ENCODE peak calls at places on chromosomes 11 and 22, in ten cellular contexts. O, I, N, Y, X, Z, K, W, A and Q are unnamed samples.

GRCh38 chr22:23088199-23088604 is 17.9 kb downstream of the GNAZ start:
- DNase-seq in O (no peak), I (no peak), N (no peak), Y (no peak), X (no peak), Z (no peak), K (peak), W (no peak), A (no peak), Q (no peak)

GRCh38 chr11:57460756-57461749 is 725 bp downstream of the RTN4RL2 start:
- DNase-seq in O (no peak), I (no peak), N (no peak), Y (no peak), X (peak), Z (peak), K (peak), W (no peak), A (no peak), Q (peak)

GRCh38 chr22:48579915-48580279 is 1247.8 kb downstream of the BRD1 start:
- DNase-seq in O (no peak), I (no peak), N (no peak), Y (no peak), X (no peak), Z (no peak), K (no peak), W (no peak), A (no peak), Q (peak)

GRCh38 chr11:72787262-72788104 is 6.4 kb downstream of the STARD10 start:
- DNase-seq in O (no peak), I (no peak), N (no peak), Y (peak), X (no peak), Z (peak), K (no peak), W (no peak), A (peak), Q (no peak)

GRCh38 chr11:124041254-124041653 is at the start of gene OR10G7:
- DNase-seq in O (no peak), I (no peak), N (no peak), Y (no peak), X (no peak), Z (no peak), K (no peak), W (no peak), A (no peak), Q (no peak)

GRCh38 chr11:80432051-80432450 is 991.2 kb upstream of the TENM4 start:
- DNase-seq in O (no peak), I (no peak), N (no peak), Y (no peak), X (no peak), Z (no peak), K (no peak), W (no peak), A (no peak), Q (no peak)

GRCh38 chr22:46062971-46063631 is 86.1 kb upstream of the WNT7B start:
- DNase-seq in O (no peak), I (no peak), N (no peak), Y (no peak), X (no peak), Z (no peak), K (no peak), W (peak), A (no peak), Q (no peak)

GRCh38 chr22:30809086-30809485 is 114.4 kb downstream of the OSBP2 start:
- DNase-seq in O (peak), I (peak), N (no peak), Y (no peak), X (no peak), Z (no peak), K (no peak), W (no peak), A (no peak), Q (no peak)

GRCh38 chr11:134266841-134267251 is 9.3 kb upstream of the GLB1L3 start:
- DNase-seq in O (peak), I (peak), N (peak), Y (no peak), X (no peak), Z (no peak), K (no peak), W (no peak), A (peak), Q (no peak)

GRCh38 chr11:12397953-12398352 is 20.6 kb downstream of the PARVA start:
- DNase-seq in O (peak), I (peak), N (peak), Y (no peak), X (no peak), Z (no peak), K (no peak), W (peak), A (no peak), Q (no peak)

GRCh38 chr11:12731841-12732336 is 57.7 kb downstream of the TEAD1 start:
- DNase-seq in O (peak), I (no peak), N (no peak), Y (no peak), X (no peak), Z (no peak), K (no peak), W (no peak), A (no peak), Q (no peak)

GRCh38 chr22:46293591-46294260 is 2.9 kb upstream of the GTSE1 start:
- DNase-seq in O (peak), I (peak), N (no peak), Y (peak), X (no peak), Z (no peak), K (peak), W (peak), A (no peak), Q (peak)

GRCh38 chr11:19436932-19437331 is 196.2 kb upstream of the E2F8 start:
- DNase-seq in O (no peak), I (no peak), N (no peak), Y (peak), X (no peak), Z (no peak), K (no peak), W (no peak), A (no peak), Q (no peak)

GRCh38 chr11:77387701-77388100 is 86.2 kb downstream of the PAK1 start:
- DNase-seq in O (no peak), I (no peak), N (no peak), Y (no peak), X (no peak), Z (no peak), K (no peak), W (no peak), A (no peak), Q (no peak)

GRCh38 chr11:124644426-124645280 is 22.0 kb downstream of the TBRG1 start:
- DNase-seq in O (peak), I (peak), N (peak), Y (peak), X (peak), Z (peak), K (peak), W (peak), A (peak), Q (peak)

GRCh38 chr22:30444632-30445437 is 19.3 kb downstream of the MTFP1 start:
- DNase-seq in O (peak), I (peak), N (no peak), Y (peak), X (peak), Z (peak), K (peak), W (no peak), A (peak), Q (peak)

GRCh38 chr11:29153078-29153477 is 863.8 kb downstream of the KCNA4 start:
- DNase-seq in O (no peak), I (peak), N (no peak), Y (no peak), X (no peak), Z (no peak), K (no peak), W (no peak), A (no peak), Q (no peak)

GRCh38 chr11:110092577-110093406 is at the start of gene ZC3H12C:
- DNase-seq in O (peak), I (peak), N (peak), Y (no peak), X (peak), Z (peak), K (no peak), W (peak), A (peak), Q (peak)

GRCh38 chr11:93236741-93237675 is 39.2 kb upstream of the SLC36A4 start:
- DNase-seq in O (peak), I (peak), N (peak), Y (peak), X (peak), Z (no peak), K (peak), W (no peak), A (peak), Q (peak)

GRCh38 chr11:125886997-125887372 is 483 bp upstream of the HYLS1 start:
- DNase-seq in O (no peak), I (no peak), N (peak), Y (peak), X (no peak), Z (peak), K (peak), W (no peak), A (peak), Q (peak)

GRCh38 chr11:10622957-10623787 is 54.7 kb upstream of the LYVE1 start:
- DNase-seq in O (no peak), I (no peak), N (no peak), Y (peak), X (no peak), Z (peak), K (no peak), W (peak), A (no peak), Q (no peak)

GRCh38 chr11:18282626-18283025 is 16.6 kb downstream of the SAA1 start:
- DNase-seq in O (no peak), I (no peak), N (no peak), Y (no peak), X (no peak), Z (no peak), K (no peak), W (no peak), A (no peak), Q (no peak)

GRCh38 chr22:36743011-36743410 is 32.9 kb downstream of the IFT27 start:
- DNase-seq in O (no peak), I (no peak), N (no peak), Y (no peak), X (no peak), Z (no peak), K (no peak), W (peak), A (no peak), Q (no peak)

GRCh38 chr11:16359369-16359768 is 3.0 kb upstream of the SOX6 start:
- DNase-seq in O (no peak), I (no peak), N (no peak), Y (no peak), X (no peak), Z (no peak), K (no peak), W (no peak), A (no peak), Q (no peak)

GRCh38 chr11:18761144-18761543 is 30.5 kb downstream of the PTPN5 start:
- DNase-seq in O (no peak), I (no peak), N (no peak), Y (no peak), X (no peak), Z (no peak), K (no peak), W (no peak), A (no peak), Q (no peak)

GRCh38 chr11:26950260-26950719 is 43.6 kb upstream of the FIBIN start:
- DNase-seq in O (peak), I (peak), N (no peak), Y (no peak), X (no peak), Z (no peak), K (no peak), W (no peak), A (peak), Q (no peak)

GRCh38 chr11:18067372-18067771 is 21.3 kb upstream of the TPH1 start:
- DNase-seq in O (no peak), I (no peak), N (no peak), Y (no peak), X (no peak), Z (no peak), K (no peak), W (no peak), A (no peak), Q (no peak)

GRCh38 chr11:68893282-68893681 is 10.3 kb downstream of the MRPL21 start:
- DNase-seq in O (no peak), I (no peak), N (no peak), Y (no peak), X (no peak), Z (no peak), K (no peak), W (no peak), A (no peak), Q (no peak)

GRCh38 chr11:15909937-15910598 is 446.3 kb downstream of the SOX6 start:
- DNase-seq in O (no peak), I (no peak), N (no peak), Y (no peak), X (no peak), Z (no peak), K (no peak), W (no peak), A (no peak), Q (no peak)

GRCh38 chr11:2813141-2813908 is 72.2 kb downstream of the CDKN1C start:
- DNase-seq in O (peak), I (peak), N (no peak), Y (no peak), X (no peak), Z (no peak), K (peak), W (no peak), A (no peak), Q (no peak)
- TF ChIP-seq CTCF in O (no peak), I (no peak), N (no peak), Y (no peak), X (no peak), Z (no peak), K (no peak), W (no peak), A (no peak), Q (no peak)

GRCh38 chr11:128953151-128953550 is 10.5 kb upstream of the TP53AIP1 start:
- DNase-seq in O (no peak), I (no peak), N (no peak), Y (no peak), X (no peak), Z (no peak), K (no peak), W (no peak), A (no peak), Q (no peak)

GRCh38 chr11:128946646-128947045 is 4.0 kb upstream of the TP53AIP1 start:
- DNase-seq in O (no peak), I (no peak), N (no peak), Y (no peak), X (no peak), Z (no peak), K (no peak), W (no peak), A (no peak), Q (no peak)

GRCh38 chr11:128942807-128943430 is at the start of gene TP53AIP1:
- DNase-seq in O (no peak), I (no peak), N (no peak), Y (no peak), X (no peak), Z (no peak), K (no peak), W (no peak), A (no peak), Q (no peak)

GRCh38 chr11:128949791-128950454 is 7.3 kb upstream of the TP53AIP1 start:
- DNase-seq in O (no peak), I (no peak), N (no peak), Y (no peak), X (no peak), Z (no peak), K (no peak), W (no peak), A (no peak), Q (no peak)

DNA sequence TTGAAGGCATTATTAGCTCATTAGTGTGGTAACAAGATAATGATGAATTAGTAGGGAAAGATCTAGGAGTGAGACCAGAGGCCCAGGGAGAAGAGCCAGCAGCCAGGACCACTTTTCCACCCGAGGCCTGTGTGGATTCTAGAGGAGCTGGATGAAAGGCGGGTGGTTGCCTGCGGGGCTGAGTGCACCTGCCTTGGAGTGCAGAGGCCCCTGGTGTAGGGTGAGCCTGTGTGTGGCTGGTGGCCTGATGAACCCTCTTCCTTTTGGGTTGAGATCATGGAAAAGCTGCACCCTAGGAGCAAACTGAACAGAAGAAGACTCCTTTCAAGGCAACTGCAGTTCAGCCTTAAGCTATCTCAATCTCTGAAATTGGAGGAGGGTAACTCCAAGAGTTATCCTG is 5.9 kb upstream of the TP53AIP1 start:
- DNase-seq in O (no peak), I (no peak), N (no peak), Y (no peak), X (peak), Z (no peak), K (no peak), W (no peak), A (no peak), Q (no peak)
- TF ChIP-seq CTCF in O (peak), I (peak), N (no peak), Y (peak), X (peak), Z (peak), K (peak), W (no peak), A (no peak), Q (no peak)

GRCh38 chr11:850777-851762 is 8.4 kb downstream of the TSPAN4 start:
- DNase-seq in O (no peak), I (no peak), N (no peak), Y (peak), X (peak), Z (no peak), K (no peak), W (no peak), A (no peak), Q (peak)
- TF ChIP-seq CTCF in O (no peak), I (peak), N (no peak), Y (peak), X (no peak), Z (peak), K (peak), W (no peak), A (no peak), Q (no peak)

GRCh38 chr22:41479671-41480396 is 10.9 kb downstream of the ACO2 start:
- DNase-seq in O (peak), I (peak), N (no peak), Y (no peak), X (no peak), Z (no peak), K (no peak), W (peak), A (no peak), Q (peak)
- TF ChIP-seq CTCF in O (peak), I (peak), N (no peak), Y (no peak), X (no peak), Z (no peak), K (no peak), W (no peak), A (no peak), Q (no peak)

GRCh38 chr22:17260950-17261349 is 41.7 kb upstream of the ADA2 start:
- DNase-seq in O (no peak), I (no peak), N (no peak), Y (no peak), X (peak), Z (no peak), K (no peak), W (no peak), A (no peak), Q (no peak)
- TF ChIP-seq CTCF in O (no peak), I (no peak), N (no peak), Y (no peak), X (no peak), Z (no peak), K (no peak), W (no peak), A (no peak), Q (no peak)

GRCh38 chr11:8754241-8754640 is 71.6 kb downstream of the RPL27A start:
- DNase-seq in O (no peak), I (no peak), N (no peak), Y (no peak), X (no peak), Z (no peak), K (no peak), W (no peak), A (no peak), Q (no peak)
- TF ChIP-seq CTCF in O (no peak), I (peak), N (peak), Y (no peak), X (no peak), Z (no peak), K (no peak), W (no peak), A (no peak), Q (peak)

DNA sequence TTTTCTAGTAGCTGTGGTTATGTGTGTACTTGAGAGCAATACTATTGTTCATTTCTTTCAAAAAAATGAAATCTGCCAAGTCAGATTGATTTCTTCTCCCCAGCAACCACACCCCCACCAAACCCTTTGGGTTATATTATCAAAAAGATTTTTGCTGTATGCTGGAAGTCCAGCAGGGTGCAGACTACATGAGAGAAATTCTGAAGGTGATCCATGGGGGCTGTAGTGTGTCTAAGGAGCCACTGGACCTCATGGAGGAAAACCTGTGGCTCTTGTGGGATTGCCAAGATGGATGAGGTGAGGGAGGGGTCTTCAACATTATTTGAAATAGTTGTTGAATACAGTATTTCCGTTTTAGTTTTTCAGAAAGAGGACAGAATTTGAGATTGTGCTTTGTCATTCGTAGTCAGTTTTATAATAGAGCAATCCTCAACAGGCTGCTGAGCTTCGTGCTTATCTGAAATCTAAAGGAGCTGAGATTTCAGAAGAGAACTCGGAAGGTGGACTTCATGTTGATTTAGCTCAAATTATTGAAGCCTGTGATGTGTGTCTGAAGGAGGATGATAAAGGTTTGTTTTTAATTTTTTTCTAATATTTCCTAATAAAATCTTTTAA is 3.1 kb downstream of the EIF3M start:
- DNase-seq in O (peak), I (peak), N (no peak), Y (peak), X (no peak), Z (no peak), K (no peak), W (no peak), A (no peak), Q (no peak)
- TF ChIP-seq CTCF in O (peak), I (peak), N (no peak), Y (peak), X (no peak), Z (peak), K (peak), W (no peak), A (no peak), Q (no peak)

DNA sequence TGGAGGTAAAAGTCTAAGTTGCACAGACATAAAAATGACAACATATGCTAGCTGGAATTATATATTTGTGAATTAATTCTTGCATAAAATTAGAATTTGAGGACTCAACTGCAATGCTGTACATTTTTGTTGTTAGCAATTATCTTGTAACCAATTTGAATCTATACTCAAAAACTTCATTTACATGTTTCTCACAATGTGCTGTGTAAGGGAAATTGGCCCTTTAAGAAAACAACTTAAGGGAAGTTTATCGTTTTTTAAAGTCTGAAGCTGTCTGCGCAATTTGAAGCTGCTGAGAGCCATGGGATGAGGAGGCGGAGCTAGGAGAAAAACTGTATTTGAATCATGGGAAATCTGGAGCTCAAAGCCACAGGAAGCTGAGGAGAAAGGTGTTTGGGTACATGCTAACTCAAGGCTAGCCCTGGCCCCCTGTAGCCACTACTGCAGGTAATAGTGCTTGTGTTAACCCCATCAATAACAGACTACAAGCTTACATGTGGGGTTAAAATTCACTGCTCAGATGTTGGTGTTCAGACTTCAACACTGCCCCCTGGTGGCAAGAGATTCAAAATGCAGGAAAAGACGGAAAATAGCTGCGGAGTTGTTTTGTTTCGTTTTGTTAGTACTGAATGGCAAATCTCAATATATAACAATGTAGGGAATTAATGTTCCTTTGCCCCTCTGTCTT is 126.1 kb downstream of the BRD1 start:
- DNase-seq in O (no peak), I (no peak), N (no peak), Y (peak), X (no peak), Z (no peak), K (no peak), W (no peak), A (no peak), Q (no peak)
- TF ChIP-seq CTCF in O (no peak), I (no peak), N (no peak), Y (peak), X (peak), Z (peak), K (peak), W (no peak), A (peak), Q (peak)

GRCh38 chr11:66313321-66314185 is 3.3 kb downstream of the CD248 start:
- DNase-seq in O (peak), I (no peak), N (no peak), Y (no peak), X (peak), Z (no peak), K (no peak), W (no peak), A (no peak), Q (no peak)
- TF ChIP-seq CTCF in O (peak), I (peak), N (no peak), Y (peak), X (peak), Z (no peak), K (peak), W (no peak), A (no peak), Q (peak)

GRCh38 chr22:16783930-16784354 is 41.3 kb downstream of the XKR3 start:
- DNase-seq in O (no peak), I (no peak), N (no peak), Y (peak), X (no peak), Z (no peak), K (peak), W (no peak), A (no peak), Q (peak)
- TF ChIP-seq CTCF in O (no peak), I (peak), N (no peak), Y (peak), X (no peak), Z (peak), K (peak), W (no peak), A (no peak), Q (peak)